ENCODE peak calls at places on chromosomes 6 and 20, in five cellular contexts. I is fibroblast of the aortic adventitia, H is cardiac muscle cell, B is ovary, X is ascending aorta. O is an unnamed sample.

GRCh38 chr6:36028088-36028886 is 679 bp downstream of the MAPK14 start:
- DNase-seq in I (peak; percentile 12), H (peak; percentile 52), B (peak; percentile 19), X (peak; percentile 10), O (no peak)

GRCh38 chr6:36852481-36853147 is 13.4 kb upstream of the CPNE5 start:
- DNase-seq in I (peak; percentile 81), H (no peak), B (no peak), X (no peak), O (peak; percentile 28)

GRCh38 chr6:23446394-23447001 is 679.5 kb upstream of the NRSN1 start:
- DNase-seq in I (peak; percentile 52), H (peak; percentile 49), B (no peak), X (no peak), O (peak; percentile 23)

GRCh38 chr20:20754758-20755157 is 42.3 kb upstream of the RALGAPA2 start:
- DNase-seq in I (no peak), H (no peak), B (no peak), X (no peak), O (no peak)

GRCh38 chr20:2752631-2753455 is 47.6 kb downstream of the CPXM1 start:
- DNase-seq in I (peak; percentile 33), H (peak; percentile 70), B (peak; percentile 44), X (no peak), O (no peak)

GRCh38 chr6:130537447-130537846 is 171.6 kb downstream of the TMEM200A start:
- DNase-seq in I (no peak), H (no peak), B (no peak), X (no peak), O (no peak)

GRCh38 chr6:137933696-137934095 is 66.6 kb downstream of the TNFAIP3 start:
- DNase-seq in I (peak; percentile 99), H (no peak), B (peak; percentile 13), X (peak; percentile 46), O (no peak)

GRCh38 chr6:146598785-146599405 is at the start of gene ADGB:
- DNase-seq in I (peak; percentile 27), H (peak; percentile 80), B (peak; percentile 27), X (no peak), O (no peak)

GRCh38 chr6:27019651-27020552 is 227.6 kb upstream of the PRSS16 start:
- DNase-seq in I (peak; percentile 94), H (peak; percentile 82), B (peak; percentile 85), X (peak; percentile 29), O (peak; percentile 59)

GRCh38 chr6:124984668-124985338 is 22.6 kb downstream of the RNF217 start:
- DNase-seq in I (peak; percentile 60), H (no peak), B (no peak), X (no peak), O (no peak)

GRCh38 chr6:21827425-21828192 is 234.1 kb downstream of the SOX4 start:
- DNase-seq in I (no peak), H (no peak), B (no peak), X (no peak), O (no peak)

GRCh38 chr6:13229205-13230085 is 98.9 kb downstream of the TBC1D7 start:
- DNase-seq in I (no peak), H (no peak), B (no peak), X (no peak), O (no peak)

GRCh38 chr6:93418448-93419303 is 683 bp downstream of the EPHA7 start:
- DNase-seq in I (no peak), H (peak; percentile 86), B (peak; percentile 21), X (no peak), O (no peak)

GRCh38 chr6:39876826-39877225 is 57.4 kb downstream of the MOCS1 start:
- DNase-seq in I (no peak), H (no peak), B (no peak), X (no peak), O (no peak)

GRCh38 chr6:169884158-169884557 is 132.7 kb downstream of the ERMARD start:
- DNase-seq in I (no peak), H (no peak), B (no peak), X (no peak), O (no peak)

GRCh38 chr6:104597541-104598050 is 262.1 kb downstream of the HACE1 start:
- DNase-seq in I (peak; percentile 4), H (no peak), B (no peak), X (no peak), O (peak; percentile 21)

GRCh38 chr20:44832724-44833123 is 22.4 kb upstream of the RIMS4 start:
- DNase-seq in I (peak; percentile 40), H (no peak), B (no peak), X (no peak), O (no peak)

GRCh38 chr20:41048475-41049242 is 20.0 kb downstream of the TOP1 start:
- DNase-seq in I (no peak), H (no peak), B (no peak), X (no peak), O (no peak)

GRCh38 chr20:24996449-24997195 is 4.1 kb upstream of the APMAP start:
- DNase-seq in I (no peak), H (no peak), B (no peak), X (no peak), O (no peak)

GRCh38 chr20:41512624-41513023 is 105.6 kb downstream of the CHD6 start:
- DNase-seq in I (no peak), H (no peak), B (no peak), X (no peak), O (no peak)

GRCh38 chr6:161038229-161039003 is 46.8 kb downstream of the MAP3K4 start:
- DNase-seq in I (peak; percentile 94), H (no peak), B (peak; percentile 56), X (no peak), O (peak; percentile 86)

GRCh38 chr20:387520-387919 is 7.0 kb downstream of the TRIB3 start:
- DNase-seq in I (no peak), H (no peak), B (no peak), X (no peak), O (no peak)

DNA sequence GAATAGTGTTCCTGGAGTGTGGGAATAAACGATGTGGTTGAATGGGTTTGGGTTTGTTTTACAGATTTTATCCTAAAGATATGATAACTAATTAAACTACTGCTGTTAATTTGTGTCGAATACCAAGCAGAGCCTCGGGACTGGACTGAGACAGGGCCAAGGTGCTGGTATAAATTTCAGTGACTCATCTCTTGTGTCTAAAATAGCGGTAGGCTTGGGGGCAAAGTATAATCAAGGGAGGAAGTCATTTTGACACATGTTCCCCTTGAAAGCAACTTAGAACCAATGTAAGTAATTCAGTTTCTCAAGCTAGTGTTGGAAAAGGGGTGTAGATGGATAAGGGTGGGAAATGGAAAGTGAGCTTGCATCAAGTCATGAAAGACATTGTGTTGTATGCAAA is 108.4 kb downstream of the PLCB4 start:
- DNase-seq in I (no peak), H (no peak), B (no peak), X (no peak), O (no peak)
- H3K4me3 ChIP-seq in I (no peak overlapping the region), H (no peak overlapping the region), B (no peak overlapping the region), X (no peak overlapping the region), O (no peak overlapping the region)

GRCh38 chr6:88763160-88763559 is 200.3 kb downstream of the RNGTT start:
- DNase-seq in I (peak; percentile 40), H (no peak), B (no peak), X (no peak), O (no peak)

GRCh38 chr6:88760091-88760490 is 203.3 kb downstream of the RNGTT start:
- DNase-seq in I (no peak), H (no peak), B (no peak), X (no peak), O (no peak)

GRCh38 chr6:88761237-88762031 is 202.0 kb downstream of the RNGTT start:
- DNase-seq in I (no peak), H (no peak), B (no peak), X (no peak), O (no peak)
- TF ChIP-seq CTCF in I (no peak), H (no peak), B (no peak), X (no peak), O (no peak)

DNA sequence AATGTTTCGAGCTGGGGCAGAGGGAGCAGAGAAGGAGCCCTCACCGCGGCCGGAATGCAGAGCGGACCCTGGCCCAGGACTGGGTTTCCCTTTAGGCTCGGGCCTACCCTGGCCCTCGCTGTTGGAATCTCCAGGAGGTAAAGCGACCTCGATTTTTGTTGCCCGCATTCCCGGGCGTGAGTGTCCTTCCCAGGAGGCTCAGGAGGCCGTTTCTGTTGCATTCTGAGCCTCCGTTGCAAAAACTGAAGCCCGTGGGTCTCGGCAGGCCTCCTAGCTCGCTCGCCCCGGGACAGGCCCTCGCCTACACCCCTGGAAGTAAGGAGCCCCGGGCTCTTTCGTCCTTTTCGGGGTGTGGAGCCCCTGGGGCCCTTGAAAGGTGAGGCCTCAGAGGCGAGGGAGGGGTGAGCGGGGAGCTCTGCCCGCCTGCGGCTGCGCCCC is 2.2 kb downstream of the NR2E1 start:
- DNase-seq in I (no peak), H (no peak), B (no peak), X (no peak), O (no peak)
- H3K4me3 ChIP-seq in I (no peak overlapping the region), H (no peak overlapping the region), B (no peak overlapping the region), X (peak overlapping the region; percentile 41), O (no peak overlapping the region)

DNA sequence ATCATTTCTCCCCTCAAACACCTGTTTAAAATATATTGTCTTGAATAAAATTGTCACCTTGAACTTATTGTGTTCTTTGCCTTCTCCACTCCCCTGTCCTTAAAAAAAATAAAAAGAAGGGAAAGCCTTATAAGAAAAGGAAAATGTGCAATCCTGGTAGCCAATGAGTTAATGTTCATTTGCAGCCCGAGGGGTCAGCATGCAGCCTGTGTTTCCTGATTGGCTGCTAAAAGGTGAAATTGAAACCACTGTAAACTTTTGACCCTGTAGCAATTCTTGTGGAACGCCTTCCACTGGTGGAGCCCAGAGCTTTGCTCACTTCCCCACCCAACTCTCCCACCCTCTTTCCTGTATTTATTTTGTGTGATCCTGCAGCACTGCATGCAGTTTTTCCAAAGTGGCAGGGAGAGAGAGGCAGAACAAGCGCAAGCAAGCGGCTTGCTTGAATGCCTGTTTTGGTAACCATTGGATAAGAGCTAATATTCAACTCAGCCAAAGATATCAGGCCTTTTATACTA is 74.9 kb downstream of the NCOA3 start:
- DNase-seq in I (peak; percentile 89), H (peak; percentile 92), B (peak; percentile 47), X (no peak), O (no peak)
- TF ChIP-seq CTCF in I (no peak), H (no peak), B (no peak), X (no peak), O (no peak)

DNA sequence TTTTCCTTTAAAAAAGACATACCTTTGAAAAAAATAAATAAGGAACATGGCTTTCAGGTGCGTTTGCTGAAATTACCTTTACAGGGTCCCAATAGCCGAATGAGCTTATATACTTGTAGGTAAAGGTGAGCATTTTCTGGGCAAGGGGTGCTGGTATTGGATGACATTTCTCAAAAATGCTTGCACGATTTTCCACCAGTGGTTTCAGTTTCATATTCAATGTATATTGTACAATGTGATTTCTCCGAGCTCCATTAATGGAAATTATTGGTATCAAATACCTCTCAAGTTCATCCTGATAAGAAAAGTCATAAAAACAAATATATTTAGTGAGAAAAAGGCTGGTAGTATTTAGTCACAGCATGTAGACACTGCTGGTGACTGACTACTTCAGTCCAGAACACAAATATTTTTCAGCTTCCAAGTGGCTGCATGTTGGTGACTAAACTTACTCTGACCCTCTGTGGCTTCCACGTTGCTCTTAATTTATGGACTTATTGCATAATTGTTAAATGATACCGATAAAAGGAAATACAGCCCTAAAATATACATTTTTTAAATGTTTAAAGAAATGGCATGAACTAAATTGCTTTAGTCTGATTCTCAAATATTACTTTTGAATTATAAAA is 32.9 kb upstream of the ZBTB24 start:
- DNase-seq in I (no peak), H (no peak), B (no peak), X (no peak), O (no peak)
- H3K4me3 ChIP-seq in I (no peak overlapping the region), H (no peak overlapping the region), B (no peak overlapping the region), X (no peak overlapping the region), O (no peak overlapping the region)

GRCh38 chr6:112879920-112880413 is 532.8 kb downstream of the RFPL4B start:
- DNase-seq in I (no peak), H (no peak), B (no peak), X (no peak), O (no peak)
- TF ChIP-seq CTCF in I (no peak), H (peak; percentile 5), B (no peak), X (no peak), O (no peak)

GRCh38 chr6:11606287-11606686 is 68.7 kb downstream of the TMEM170B start:
- DNase-seq in I (no peak), H (no peak), B (no peak), X (no peak), O (no peak)
- H3K4me3 ChIP-seq in I (no peak overlapping the region), H (no peak overlapping the region), B (no peak overlapping the region), X (no peak overlapping the region), O (no peak overlapping the region)